ENCODE peak calls at places on chromosome 21, in ten cellular contexts. S is type B pancreatic cell, X is upper lobe of right lung, V is HepG2, W is brain microvascular endothelial cell, R is progenitor cell of endocrine pancreas, N is cardiac muscle cell, A is GM12865, F is H9, I is lower leg skin. L is an unnamed sample.

GRCh38 chr21:44261191-44261631 is 486 bp downstream of the DNMT3L start:
- DNase-seq in F (no peak), W (no peak), S (no peak), N (no peak), A (no peak), I (no peak), V (no peak), X (no peak), R (no peak), L (no peak)

GRCh38 chr21:34886554-34887385 is 162.3 kb downstream of the RUNX1 start:
- DNase-seq in X (peak), A (peak), F (peak), I (no peak), S (no peak), W (no peak), R (no peak), V (no peak), N (peak), L (no peak)

GRCh38 chr21:40562603-40563002 is 284.4 kb downstream of the DSCAM start:
- DNase-seq in I (no peak), S (no peak), V (no peak), W (no peak), F (no peak), R (no peak), N (no peak), X (no peak), A (no peak), L (no peak)

GRCh38 chr21:27423906-27424595 is 457.2 kb upstream of the ADAMTS5 start:
- DNase-seq in I (no peak), N (peak), A (no peak), V (no peak), F (peak), X (no peak), W (peak), R (no peak), S (no peak), L (peak)

GRCh38 chr21:35020902-35021301 is 28.2 kb downstream of the RUNX1 start:
- DNase-seq in S (no peak), V (no peak), N (no peak), R (no peak), A (no peak), X (no peak), I (no peak), W (no peak), F (no peak), L (peak)

GRCh38 chr21:44523567-44524181 is 16.3 kb downstream of the KRTAP10-1 start:
- DNase-seq in R (no peak), N (no peak), W (no peak), A (no peak), F (no peak), X (no peak), I (no peak), S (no peak), V (no peak), L (no peak)

GRCh38 chr21:42038826-42039425 is 28.8 kb upstream of the ZBTB21 start:
- DNase-seq in A (no peak), I (no peak), X (no peak), R (no peak), W (no peak), F (no peak), S (no peak), V (no peak), N (no peak), L (peak)

GRCh38 chr21:32131960-32132359 is 146.9 kb downstream of the MIS18A start:
- DNase-seq in V (peak), W (peak), X (no peak), I (no peak), A (peak), S (no peak), F (peak), N (peak), R (no peak), L (peak)

GRCh38 chr21:25733859-25734653 is 648 bp downstream of the ATP5PF start:
- DNase-seq in F (no peak), I (peak), S (peak), R (no peak), N (peak), V (peak), A (peak), X (peak), W (peak), L (peak)

GRCh38 chr21:20882462-20883415 is 115.5 kb upstream of the NCAM2 start:
- DNase-seq in R (peak), A (peak), N (peak), F (peak), W (peak), I (no peak), X (no peak), V (no peak), S (no peak), L (peak)

GRCh38 chr21:28763809-28764418 is 228.8 kb downstream of the LTN1 start:
- DNase-seq in F (no peak), A (no peak), V (no peak), N (no peak), R (no peak), X (no peak), W (no peak), I (no peak), S (no peak), L (no peak)

GRCh38 chr21:26389971-26390641 is 183.0 kb downstream of the CYYR1 start:
- DNase-seq in V (no peak), W (peak), S (no peak), A (peak), R (no peak), I (peak), X (no peak), N (peak), F (no peak), L (peak)

GRCh38 chr21:41441546-41441945 is 15.5 kb downstream of the MX1 start:
- DNase-seq in V (no peak), R (no peak), X (no peak), A (no peak), S (no peak), N (no peak), I (no peak), W (no peak), F (no peak), L (no peak)

GRCh38 chr21:27498025-27498424 is 531.1 kb upstream of the ADAMTS5 start:
- DNase-seq in V (no peak), W (no peak), F (no peak), A (no peak), X (no peak), I (no peak), N (no peak), S (no peak), R (no peak), L (peak)

GRCh38 chr21:26177187-26177586 is 6.6 kb upstream of the APP start:
- DNase-seq in W (no peak), X (no peak), V (no peak), S (no peak), F (no peak), N (no peak), R (no peak), I (peak), A (no peak), L (peak)

GRCh38 chr21:44969965-44970755 is 30.3 kb downstream of the SLX9 start:
- DNase-seq in N (peak), F (no peak), A (no peak), I (no peak), R (no peak), V (no peak), X (no peak), W (peak), S (no peak), L (no peak)

GRCh38 chr21:44085491-44086321 is 21.5 kb upstream of the PWP2 start:
- DNase-seq in X (peak), N (peak), A (no peak), W (no peak), V (no peak), R (no peak), F (no peak), I (no peak), S (peak), L (no peak)

GRCh38 chr21:45078877-45079281 is 4.5 kb downstream of the ADARB1 start:
- DNase-seq in V (no peak), W (peak), S (no peak), I (no peak), F (no peak), N (peak), X (no peak), R (no peak), A (peak), L (peak)

GRCh38 chr21:45427331-45428271 is 22.6 kb downstream of the COL18A1 start:
- DNase-seq in W (peak), I (no peak), F (peak), V (peak), N (peak), S (no peak), X (no peak), R (no peak), A (no peak), L (peak)

GRCh38 chr21:27035791-27036190 is 68.9 kb upstream of the ADAMTS5 start:
- DNase-seq in V (no peak), R (no peak), S (no peak), I (no peak), X (no peak), A (no peak), F (no peak), W (no peak), N (no peak), L (no peak)

GRCh38 chr21:36628096-36628495 is 70.8 kb upstream of the SIM2 start:
- DNase-seq in R (no peak), I (no peak), W (no peak), F (no peak), S (no peak), N (no peak), V (no peak), X (no peak), A (no peak), L (no peak)

GRCh38 chr21:36629061-36629460 is 69.9 kb upstream of the SIM2 start:
- DNase-seq in X (no peak), V (no peak), I (no peak), A (no peak), R (no peak), F (no peak), N (no peak), S (no peak), W (no peak), L (no peak)

GRCh38 chr21:36626791-36627190 is 72.1 kb upstream of the SIM2 start:
- DNase-seq in W (no peak), X (no peak), R (no peak), N (no peak), S (no peak), V (no peak), I (no peak), A (no peak), F (no peak), L (no peak)

GRCh38 chr21:36627242-36627641 is 71.7 kb upstream of the SIM2 start:
- DNase-seq in V (no peak), W (peak), S (no peak), R (no peak), X (no peak), N (peak), A (no peak), F (no peak), I (no peak), L (peak)

DNA sequence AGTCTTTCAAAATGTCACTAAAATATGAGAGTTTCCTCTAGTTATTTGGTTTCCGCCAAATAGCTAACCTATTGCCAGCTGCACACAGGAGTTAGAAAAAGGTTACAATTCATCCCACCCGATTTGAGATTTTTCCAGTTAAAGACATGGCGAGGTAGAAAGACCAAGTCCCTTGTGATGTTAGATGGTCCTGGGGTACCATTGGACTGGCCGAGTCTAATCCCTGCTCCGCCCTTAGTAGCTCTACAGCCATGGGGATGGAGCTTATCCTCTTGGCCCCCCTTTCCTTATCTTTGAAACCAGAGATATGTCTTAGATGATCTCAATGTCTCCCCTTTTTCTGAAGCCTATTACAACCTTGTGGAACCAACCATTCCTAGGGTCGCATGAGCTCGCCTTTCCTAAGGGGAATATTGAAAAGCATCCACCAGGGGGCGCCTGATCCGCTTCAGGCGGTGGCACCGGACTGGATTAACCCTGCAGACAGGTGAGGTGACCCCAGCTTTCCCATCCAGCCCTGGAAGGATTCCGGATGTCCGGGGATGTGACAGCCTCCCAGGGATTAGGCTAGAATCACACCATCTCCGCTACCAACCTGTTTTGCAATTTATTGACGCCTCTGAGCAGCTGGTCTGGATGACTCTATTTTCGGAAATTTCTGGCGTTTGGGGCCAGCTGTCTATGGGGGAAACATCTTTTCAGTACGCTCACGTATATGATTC is 68.3 kb upstream of the SIM2 start:
- DNase-seq in R (peak), I (peak), X (peak), F (peak), N (peak), W (peak), A (peak), S (no peak), V (peak), L (peak)
- TF ChIP-seq CTCF in R (peak), I (no peak), X (peak), F (peak), N (peak), W (peak), A (peak), S (peak), V (peak), L (peak)

GRCh38 chr21:14403681-14404318 is 20.9 kb upstream of the HSPA13 start:
- DNase-seq in R (no peak), F (no peak), X (no peak), V (peak), N (peak), S (no peak), I (no peak), W (peak), A (peak), L (peak)
- TF ChIP-seq CTCF in R (peak), F (peak), X (peak), V (peak), N (peak), S (peak), I (no peak), W (peak), A (peak), L (peak)

GRCh38 chr21:38651570-38651969 is 153.3 kb upstream of the ERG start:
- DNase-seq in R (no peak), V (no peak), N (no peak), A (no peak), S (no peak), W (no peak), I (no peak), F (no peak), X (no peak), L (no peak)

GRCh38 chr21:38659936-38660332 is 145.8 kb upstream of the ETS2 start:
- DNase-seq in N (no peak), S (no peak), I (no peak), A (no peak), X (no peak), R (no peak), V (no peak), F (no peak), W (no peak), L (no peak)

GRCh38 chr21:38652396-38652795 is 153.3 kb upstream of the ETS2 start:
- DNase-seq in W (no peak), X (no peak), S (no peak), F (no peak), A (no peak), R (no peak), V (no peak), N (no peak), I (no peak), L (no peak)

GRCh38 chr21:38649120-38649519 is 150.8 kb upstream of the ERG start:
- DNase-seq in S (no peak), A (no peak), V (no peak), W (no peak), F (no peak), X (no peak), R (no peak), I (no peak), N (no peak), L (no peak)

GRCh38 chr21:38654580-38654979 is 151.1 kb upstream of the ETS2 start:
- DNase-seq in S (no peak), I (no peak), A (no peak), F (no peak), N (no peak), R (no peak), V (no peak), W (no peak), X (no peak), L (no peak)
- TF ChIP-seq CTCF in S (peak), I (no peak), A (no peak), F (no peak), N (no peak), R (no peak), V (no peak), W (no peak), X (no peak), L (no peak)

GRCh38 chr21:36163780-36164426 is 7.3 kb downstream of the DOP1B start:
- DNase-seq in N (no peak), F (no peak), W (no peak), I (no peak), A (no peak), S (no peak), V (no peak), R (no peak), X (no peak), L (no peak)
- TF ChIP-seq CTCF in N (no peak), F (no peak), W (no peak), I (no peak), A (no peak), S (no peak), V (no peak), R (no peak), X (no peak), L (no peak)

GRCh38 chr21:15170614-15171013 is 105.8 kb upstream of the NRIP1 start:
- DNase-seq in V (no peak), N (no peak), X (no peak), A (no peak), F (no peak), R (no peak), S (no peak), I (no peak), W (no peak), L (no peak)
- TF ChIP-seq CTCF in V (no peak), N (no peak), X (no peak), A (no peak), F (no peak), R (no peak), S (no peak), I (no peak), W (no peak), L (no peak)

GRCh38 chr21:39388038-39388810 is 39.3 kb upstream of the HMGN1 start:
- DNase-seq in F (peak), R (peak), N (peak), X (peak), A (peak), V (peak), S (peak), I (peak), W (peak), L (peak)

GRCh38 chr21:39388811-39389155 is 39.9 kb upstream of the HMGN1 start:
- DNase-seq in A (no peak), N (no peak), X (no peak), I (no peak), R (no peak), V (no peak), W (no peak), F (no peak), S (no peak), L (no peak)

GRCh38 chr21:39392981-39393380 is 44.1 kb upstream of the HMGN1 start:
- DNase-seq in I (no peak), A (no peak), W (no peak), N (no peak), R (no peak), V (no peak), F (no peak), S (no peak), X (no peak), L (no peak)

GRCh38 chr21:39392296-39392695 is 43.4 kb upstream of the HMGN1 start:
- DNase-seq in W (no peak), F (no peak), V (no peak), S (no peak), N (no peak), I (no peak), R (no peak), A (no peak), X (no peak), L (no peak)

DNA sequence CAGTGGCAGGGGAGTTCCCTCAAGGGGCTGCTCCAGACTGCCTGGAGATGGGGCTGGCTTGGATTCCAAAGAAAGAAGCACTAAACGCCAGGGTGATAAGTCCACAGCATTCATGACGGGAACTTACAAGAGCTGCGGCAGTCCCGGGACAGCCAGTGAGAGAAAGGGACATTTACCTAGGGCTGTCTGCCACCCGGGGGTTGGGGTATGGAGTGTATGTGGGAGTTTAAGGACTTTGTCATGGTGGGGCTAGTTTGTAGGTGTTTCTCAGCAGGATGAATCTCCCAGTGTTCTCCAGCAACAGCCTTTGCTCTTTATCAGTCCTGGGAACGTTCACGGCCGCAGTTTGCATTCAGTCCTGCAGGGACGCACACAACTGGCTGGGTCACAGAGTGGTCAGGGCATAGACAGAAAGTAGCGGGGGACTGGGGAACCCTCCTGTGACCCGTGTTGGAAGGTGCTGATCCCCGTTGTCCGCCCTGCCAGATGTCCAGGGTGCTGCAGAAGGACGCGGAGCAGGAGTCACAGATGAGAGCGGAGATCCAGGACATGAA is 41.4 kb upstream of the HMGN1 start:
- DNase-seq in X (no peak), W (no peak), R (no peak), A (no peak), S (no peak), F (peak), V (no peak), N (no peak), I (no peak), L (no peak)
- TF ChIP-seq CTCF in X (no peak), W (no peak), R (peak), A (no peak), S (peak), F (peak), V (no peak), N (no peak), I (no peak), L (peak)

L was measured in fibroblast of the aortic adventitia.